ENCODE peak calls at places on chromosome 6, in eight cellular contexts. U is DND-41; O is CD8-positive, alpha-beta T cell; N is MM.1S; E is SJSA1; H is HepG2; J is suprapubic skin; T is pancreas. W is an unnamed sample. For H3K27me3 and H3K36me3, the result is how much of the 10 kb centered on the place peaks cover.

GRCh38 chr6:123810214-123810613 is 6.5 kb downstream of the NKAIN2 start:
- DNase-seq in E (no peak), N (no peak), O (no peak), T (no peak), U (no peak), H (no peak), J (no peak), W (no peak)

GRCh38 chr6:111484655-111484974 is 1.6 kb upstream of the REV3L start:
- DNase-seq in T (no peak), U (peak), H (peak), N (peak), J (no peak), E (no peak), O (no peak), W (no peak)

GRCh38 chr6:108734336-108734922 is 113.8 kb upstream of the ARMC2 start:
- DNase-seq in N (peak), O (no peak), U (no peak), H (no peak), T (no peak), E (no peak), J (peak), W (no peak)

GRCh38 chr6:92024071-92024470 is 1395.3 kb downstream of the EPHA7 start:
- DNase-seq in O (no peak), E (no peak), U (no peak), H (no peak), N (no peak), T (no peak), J (no peak), W (no peak)

GRCh38 chr6:151494235-151494950 is 576 bp downstream of the CCDC170 start:
- DNase-seq in E (peak), U (no peak), O (no peak), J (no peak), T (no peak), N (peak), H (peak), W (no peak)

GRCh38 chr6:19837511-19838441 is 606 bp downstream of the ID4 start:
- DNase-seq in O (no peak), E (peak), H (peak), N (no peak), T (peak), U (no peak), J (no peak), W (no peak)

GRCh38 chr6:36546664-36546957 is 668 bp downstream of the STK38 start:
- DNase-seq in U (no peak), E (no peak), N (no peak), J (no peak), T (no peak), O (no peak), H (no peak), W (no peak)

GRCh38 chr6:125191916-125192609 is 38.5 kb downstream of the TPD52L1 start:
- DNase-seq in J (no peak), O (peak), U (peak), E (peak), T (peak), N (peak), H (peak), W (peak)

GRCh38 chr6:168122521-168122920 is 43.5 kb upstream of the FRMD1 start:
- DNase-seq in E (no peak), O (no peak), N (no peak), T (no peak), H (no peak), U (no peak), J (peak), W (peak)

GRCh38 chr6:32254761-32255211 is 30.9 kb upstream of the NOTCH4 start:
- DNase-seq in E (no peak), J (no peak), T (no peak), N (no peak), H (no peak), O (no peak), U (no peak), W (no peak)

GRCh38 chr6:3063733-3064700 is 4.3 kb upstream of the RIPK1 start:
- DNase-seq in N (peak), H (peak), O (peak), T (peak), E (peak), U (peak), J (peak), W (peak)

GRCh38 chr6:169789146-169789943 is 37.9 kb downstream of the ERMARD start:
- DNase-seq in N (no peak), H (peak), O (no peak), E (peak), U (no peak), J (peak), T (no peak), W (no peak)

GRCh38 chr6:36387440-36388303 is at the start of gene ETV7:
- DNase-seq in N (peak), J (peak), U (no peak), T (peak), H (no peak), E (no peak), O (peak), W (no peak)

GRCh38 chr6:106444777-106445507 is 84.4 kb downstream of the CRYBG1 start:
- DNase-seq in H (peak), N (peak), O (peak), U (peak), J (no peak), E (no peak), T (peak), W (no peak)

GRCh38 chr6:109292983-109293586 is 89.2 kb downstream of the CD164 start:
- DNase-seq in T (no peak), E (no peak), H (no peak), J (no peak), U (no peak), N (no peak), O (no peak), W (no peak)

GRCh38 chr6:142271476-142271875 is 30.3 kb upstream of the ADGRG6 start:
- DNase-seq in E (no peak), H (no peak), T (no peak), J (no peak), U (no peak), O (no peak), N (no peak), W (no peak)

GRCh38 chr6:143959865-143960264 is 48.2 kb downstream of the PLAGL1 start:
- DNase-seq in E (no peak), U (no peak), O (no peak), H (peak), T (no peak), N (no peak), J (no peak), W (no peak)

GRCh38 chr6:27043244-27043643 is 204.3 kb upstream of the PRSS16 start:
- DNase-seq in N (no peak), H (no peak), E (no peak), O (no peak), J (no peak), U (no peak), T (no peak), W (no peak)

GRCh38 chr6:99178168-99178567 is 171.3 kb downstream of the FAXC start:
- DNase-seq in T (no peak), O (no peak), U (no peak), H (no peak), E (no peak), N (no peak), J (no peak), W (no peak)

GRCh38 chr6:12479451-12479850 is 189.3 kb downstream of the EDN1 start:
- DNase-seq in E (no peak), J (no peak), H (no peak), U (no peak), T (no peak), O (no peak), N (no peak), W (no peak)

GRCh38 chr6:89360415-89360999 is 8.0 kb upstream of the UBE2J1 start:
- DNase-seq in T (no peak), N (peak), U (no peak), H (no peak), J (no peak), O (no peak), E (no peak), W (no peak)

GRCh38 chr6:42365021-42365420 is 86.7 kb downstream of the TRERF1 start:
- DNase-seq in N (no peak), H (no peak), O (no peak), J (peak), E (no peak), T (no peak), U (no peak), W (no peak)

GRCh38 chr6:18016133-18016532 is 28.7 kb upstream of the KIF13A start:
- DNase-seq in U (no peak), N (no peak), E (no peak), T (no peak), J (no peak), H (no peak), O (no peak), W (no peak)

GRCh38 chr6:21423106-21423854 is 170.3 kb upstream of the SOX4 start:
- DNase-seq in T (no peak), N (no peak), H (no peak), E (no peak), O (no peak), U (no peak), J (no peak), W (no peak)

GRCh38 chr6:138582573-138582972 is 83.3 kb upstream of the NHSL1 start:
- DNase-seq in N (no peak), H (no peak), E (no peak), J (no peak), O (no peak), T (no peak), U (no peak), W (no peak)

GRCh38 chr6:162488444-162488843 is 239.1 kb downstream of the PRKN start:
- DNase-seq in U (no peak), H (no peak), J (no peak), O (no peak), N (no peak), T (no peak), E (no peak), W (no peak)

GRCh38 chr6:10558575-10558974 is 37.4 kb downstream of the GCNT2 start:
- DNase-seq in U (no peak), H (no peak), N (no peak), J (peak), E (no peak), T (no peak), O (no peak), W (no peak)

GRCh38 chr6:117552618-117553017 is 49.7 kb downstream of the GOPC start:
- DNase-seq in O (no peak), H (no peak), J (no peak), T (no peak), U (no peak), N (no peak), E (no peak), W (no peak)

GRCh38 chr6:37554480-37554819 is 54.8 kb upstream of the CCDC167 start:
- DNase-seq in N (no peak), H (no peak), U (no peak), O (no peak), J (no peak), T (no peak), E (peak), W (no peak)

GRCh38 chr6:5088780-5089179 is 3.6 kb downstream of the PPP1R3G start:
- DNase-seq in H (peak), O (no peak), U (no peak), J (no peak), N (no peak), E (no peak), T (no peak), W (no peak)
- H3K27me3 ChIP-seq in H (under half), O (under half), U (under half), J (under half), N (under half), E (half or more), T (under half), W (under half)

GRCh38 chr6:43779864-43780260 is 9.9 kb downstream of the VEGFA start:
- DNase-seq in H (no peak), E (no peak), T (peak), N (no peak), J (no peak), U (no peak), O (no peak), W (no peak)

GRCh38 chr6:43781572-43781928 is 11.5 kb downstream of the VEGFA start:
- DNase-seq in T (no peak), J (no peak), O (no peak), H (no peak), E (no peak), N (no peak), U (no peak), W (no peak)

GRCh38 chr6:43780891-43781571 is 11.0 kb downstream of the VEGFA start:
- DNase-seq in J (no peak), T (no peak), O (no peak), U (no peak), N (no peak), E (no peak), H (no peak), W (no peak)

GRCh38 chr6:43778976-43779863 is 9.2 kb downstream of the VEGFA start:
- DNase-seq in T (no peak), N (no peak), H (no peak), O (no peak), E (no peak), J (no peak), U (no peak), W (no peak)

DNA sequence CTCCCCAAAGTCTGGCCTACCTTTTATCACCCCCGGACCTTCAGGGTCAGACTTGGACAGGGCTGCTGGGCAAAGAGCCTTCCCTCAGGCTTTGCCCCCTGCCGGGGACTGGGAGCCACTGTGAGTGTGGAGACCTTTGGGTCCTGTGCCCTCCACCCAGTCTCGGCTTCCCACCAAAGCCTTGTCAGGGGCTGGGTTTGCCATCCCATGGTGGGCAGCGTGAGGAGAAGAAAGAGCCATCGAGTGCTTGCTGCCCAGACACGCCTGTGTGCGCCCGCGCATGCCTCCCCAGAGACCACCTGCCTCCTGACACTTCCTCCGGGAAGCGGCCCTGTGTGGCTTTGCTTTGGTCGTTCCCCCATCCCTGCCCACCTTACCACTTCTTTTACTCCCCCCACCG is 10.3 kb downstream of the VEGFA start:
- DNase-seq in H (no peak), E (no peak), U (no peak), J (no peak), N (no peak), O (no peak), T (no peak), W (no peak)
- H3K36me3 ChIP-seq in H (half or more), E (half or more), U (half or more), J (half or more), N (under half), O (under half), T (under half), W (half or more)

GRCh38 chr6:132614554-132614953 is 9.5 kb downstream of the TAAR2 start:
- DNase-seq in O (no peak), U (no peak), N (peak), H (no peak), T (no peak), E (no peak), J (no peak), W (no peak)

GRCh38 chr6:132607544-132608233 is 16.4 kb downstream of the TAAR2 start:
- DNase-seq in J (no peak), U (no peak), N (no peak), O (no peak), T (no peak), E (no peak), H (no peak), W (no peak)

GRCh38 chr6:132611616-132612015 is 12.5 kb downstream of the TAAR2 start:
- DNase-seq in N (no peak), U (no peak), J (no peak), H (no peak), O (no peak), T (no peak), E (no peak), W (no peak)

GRCh38 chr6:132612449-132613116 is 11.5 kb downstream of the TAAR2 start:
- DNase-seq in N (no peak), E (no peak), U (no peak), J (no peak), H (peak), O (no peak), T (no peak), W (no peak)
- H3K27me3 ChIP-seq in N (under half), E (under half), U (under half), J (under half), H (under half), O (under half), T (under half), W (under half)

GRCh38 chr6:33280539-33280938 is 3.6 kb downstream of the B3GALT4 start:
- DNase-seq in O (no peak), E (no peak), H (no peak), J (no peak), U (no peak), T (no peak), N (no peak), W (no peak)
- H3K36me3 ChIP-seq in O (under half), E (half or more), H (under half), J (half or more), U (half or more), T (under half), N (under half), W (under half)

W was measured in right atrium auricular region.